ENCODE peak calls at places on chromosomes 3 and 15, in eight cellular contexts. X, K, Y, D, L, R, U and P are unnamed samples.

GRCh38 chr3:63912768-63913588 is 795 bp upstream of the SCAANT1 start:
- DNase-seq in U (peak; percentile 43), Y (peak; percentile 80), L (peak; percentile 76), R (peak; percentile 75), K (peak; percentile 92), X (peak; percentile 73), D (no peak), P (peak; percentile 90)

GRCh38 chr3:60720696-60721228 is 530.5 kb downstream of the FHIT start:
- DNase-seq in U (no peak), X (no peak), R (no peak), Y (no peak), L (no peak), D (no peak), K (no peak), P (no peak)

GRCh38 chr15:100879461-100880138 is at the start of gene ALDH1A3:
- DNase-seq in K (no peak), R (peak; percentile 56), Y (peak; percentile 92), X (no peak), D (no peak), L (no peak), U (no peak), P (no peak)

GRCh38 chr15:48556159-48556897 is 89.2 kb downstream of the FBN1 start:
- DNase-seq in R (no peak), U (no peak), L (no peak), Y (no peak), K (no peak), X (no peak), D (no peak), P (no peak)

GRCh38 chr3:79086514-79086913 is 681.3 kb downstream of the ROBO1 start:
- DNase-seq in R (peak; percentile 81), U (peak; percentile 57), X (no peak), D (no peak), Y (peak; percentile 34), L (peak; percentile 31), K (no peak), P (no peak)

GRCh38 chr15:63369296-63369695 is 12.3 kb downstream of the CA12 start:
- DNase-seq in D (no peak), K (no peak), Y (no peak), L (no peak), R (peak; percentile 55), X (no peak), U (no peak), P (no peak)

GRCh38 chr3:192207661-192208060 is 519.7 kb downstream of the FGF12 start:
- DNase-seq in D (no peak), Y (no peak), L (no peak), K (no peak), U (no peak), X (no peak), R (no peak), P (no peak)

GRCh38 chr15:85473455-85473854 is 93.1 kb downstream of the AKAP13 start:
- DNase-seq in L (no peak), Y (no peak), U (no peak), X (no peak), K (no peak), R (no peak), D (no peak), P (no peak)

GRCh38 chr15:44726568-44727461 is 9.5 kb upstream of the TRIM69 start:
- DNase-seq in L (peak; percentile 49), D (peak; percentile 97), R (peak; percentile 54), X (peak; percentile 30), Y (no peak), U (peak; percentile 93), K (no peak), P (no peak)

GRCh38 chr3:51024765-51025681 is 350.3 kb downstream of the DOCK3 start:
- DNase-seq in R (peak; percentile 3), U (no peak), D (no peak), K (no peak), Y (no peak), X (peak; percentile 28), L (peak; percentile 50), P (no peak)

GRCh38 chr15:59296181-59296617 is 76.5 kb downstream of the MYO1E start:
- DNase-seq in L (no peak), Y (no peak), R (no peak), K (no peak), X (no peak), D (no peak), U (peak; percentile 90), P (no peak)

GRCh38 chr3:10783360-10784346 is 32.4 kb upstream of the SLC6A11 start:
- DNase-seq in Y (peak; percentile 42), R (peak; percentile 78), U (peak; percentile 33), X (no peak), K (no peak), L (no peak), D (no peak), P (no peak)

GRCh38 chr3:38644662-38645053 is 4.8 kb downstream of the SCN5A start:
- DNase-seq in K (peak; percentile 69), U (no peak), L (no peak), D (no peak), R (no peak), X (no peak), Y (peak; percentile 3), P (peak; percentile 7)

GRCh38 chr3:79491029-79491634 is 276.7 kb downstream of the ROBO1 start:
- DNase-seq in D (no peak), Y (no peak), K (no peak), X (no peak), R (peak; percentile 9), U (no peak), L (no peak), P (no peak)

GRCh38 chr3:42195879-42196330 is 70.1 kb downstream of the CCK start:
- DNase-seq in L (no peak), R (no peak), X (no peak), D (peak; percentile 95), U (no peak), K (no peak), Y (no peak), P (no peak)

GRCh38 chr3:49030331-49030730 is 1.1 kb upstream of the IMPDH2 start:
- DNase-seq in L (no peak), U (no peak), D (no peak), R (no peak), X (no peak), K (no peak), Y (no peak), P (no peak)

GRCh38 chr3:49028298-49028672 is 913 bp downstream of the IMPDH2 start:
- DNase-seq in L (no peak), D (no peak), R (no peak), Y (peak; percentile 4), K (no peak), X (no peak), U (no peak), P (no peak)

GRCh38 chr3:49027634-49028033 is 1.6 kb downstream of the IMPDH2 start:
- DNase-seq in U (no peak), X (no peak), Y (no peak), K (no peak), L (no peak), R (no peak), D (no peak), P (no peak)

GRCh38 chr3:49028673-49029562 is at the start of gene IMPDH2:
- DNase-seq in Y (peak; percentile 92), L (peak; percentile 96), X (peak; percentile 88), U (peak; percentile 97), R (peak; percentile 96), K (peak; percentile 93), D (peak; percentile 79), P (peak; percentile 94)

DNA sequence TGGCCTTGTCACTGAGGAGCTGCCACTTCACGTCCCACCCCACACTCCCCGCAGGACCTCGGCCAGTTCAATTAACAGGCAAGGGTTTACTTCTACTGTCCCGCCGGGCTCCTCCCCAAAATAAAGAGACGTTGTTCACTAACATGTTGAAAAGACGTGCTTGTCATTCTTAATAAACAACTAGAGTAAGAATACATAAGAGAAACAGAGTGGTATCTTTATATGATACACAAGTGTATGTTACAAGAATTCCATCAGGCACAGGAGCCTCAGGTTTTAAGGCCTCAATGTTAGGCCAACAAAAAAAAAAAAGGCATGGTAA is 326 bp upstream of the IMPDH2 start:
- DNase-seq in U (no peak), K (no peak), D (no peak), R (no peak), X (no peak), Y (no peak), L (no peak), P (no peak)
- H3K4me3 ChIP-seq in U (no peak overlapping the region), K (peak overlapping the region; percentile 86), D (no peak overlapping the region), R (peak overlapping the region; percentile 93), X (peak overlapping the region; percentile 78), Y (peak overlapping the region; percentile 83), L (peak overlapping the region; percentile 61), P (peak overlapping the region; percentile 75)

GRCh38 chr3:196210673-196211556 is at the start of gene ZDHHC19:
- DNase-seq in Y (no peak), R (peak; percentile 20), X (no peak), L (no peak), K (no peak), D (no peak), U (no peak), P (no peak)
- TF ChIP-seq POLR2AphosphoS5 in Y (no peak), R (no peak), X (no peak), L (no peak), K (no peak), D (no peak), U (no peak), P (no peak)

DNA sequence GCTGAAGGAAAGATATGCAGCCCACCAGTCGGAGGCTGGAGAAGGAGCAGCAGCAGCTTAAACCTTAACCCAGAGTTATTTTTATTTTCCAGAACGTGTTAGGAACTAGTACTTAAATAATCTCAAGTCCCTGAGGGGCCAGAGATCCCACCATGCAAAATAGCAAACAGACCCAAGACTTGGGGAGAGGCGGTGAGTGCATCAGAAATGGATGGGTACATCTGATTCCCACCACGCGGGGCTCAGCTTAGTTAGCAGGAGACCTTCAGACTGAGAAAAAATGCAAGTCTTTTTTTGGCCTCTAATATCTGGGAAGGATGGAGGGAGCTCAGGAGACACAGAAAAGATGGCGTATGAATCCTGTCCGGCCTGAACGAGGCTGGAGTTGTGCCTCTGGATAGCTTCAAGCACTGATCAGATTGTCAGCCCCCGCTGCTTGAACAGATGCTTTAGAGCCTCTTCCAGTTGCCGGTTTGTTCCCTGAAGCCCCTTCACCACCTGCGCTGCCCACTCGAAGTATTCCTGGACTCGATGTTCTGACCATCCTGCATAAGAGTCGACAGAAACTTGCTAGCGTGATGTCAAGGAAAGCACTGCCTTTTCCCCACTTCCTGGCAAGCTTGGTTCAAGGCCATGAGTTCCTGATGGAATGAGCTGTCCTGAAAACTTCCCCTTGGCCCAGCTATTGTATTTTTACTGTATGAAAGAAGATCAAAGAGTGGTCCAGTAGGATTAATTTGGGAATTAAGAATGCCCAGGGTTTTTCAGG is 1.3 kb downstream of the HDDC3 start:
- DNase-seq in X (no peak), L (no peak), Y (no peak), K (no peak), D (no peak), U (peak; percentile 39), R (no peak), P (no peak)
- H3K4me3 ChIP-seq in X (peak overlapping the region; percentile 81), L (peak overlapping the region; percentile 77), Y (peak overlapping the region; percentile 84), K (peak overlapping the region; percentile 75), D (peak overlapping the region; percentile 90), U (no peak overlapping the region), R (peak overlapping the region; percentile 94), P (peak overlapping the region; percentile 64)

GRCh38 chr3:107988464-107989156 is 102.2 kb downstream of the CD47 start:
- DNase-seq in X (no peak), L (peak; percentile 52), R (no peak), Y (no peak), U (peak; percentile 47), K (no peak), D (no peak), P (peak; percentile 82)
- TF ChIP-seq POLR2AphosphoS5 in X (no peak), L (peak; percentile 68), R (no peak), Y (no peak), U (no peak), K (no peak), D (no peak), P (no peak)